ENCODE peak calls at places on chromosomes 1 and 21, in ten cellular contexts. M is WTC11; F is HCT116; N is hippocampal formation; E is NK-92 treated with Interleukin-12 subunit alpha and Interleukin-12 subunit beta, amount 100 ng/mL, for 24 hours; S is fibroblast of the conjunctiva; D is stimulated activated naive B cell treated with anti-CD40 and anti-IgM and Interleukin-4, amounts not matched to agents 10 μg/mL and 1 μg/mL and 100 μg/mL, for 72 hours; G is stimulated activated CD8-positive, alpha-beta memory T cell treated with anti-CD3 and anti-CD28 coated beads, Interleukin-15, amount 100 ng/mL, for 24 hours; I is stimulated activated CD4-positive, alpha-beta T cell treated with anti-CD3 and anti-CD28 coated beads, TNF-alpha, amount 100 ng/mL, for 1 hour; R is activated naive CD8-positive, alpha-beta T cell treated with anti-CD3 and anti-CD28 coated beads, Interleukin-2, amount 10 ng/mL, durations not matched to agents 7 days and 5 days. A is an unnamed sample.
A peak's percentile ranks its signal among the peaks of the same experiment; 100 is the strongest.

GRCh38 chr1:149936992-149937705 is 470 bp upstream of the MTMR11 start:
- DNase-seq in S (peak; percentile 48), F (peak; percentile 91), D (no peak), I (no peak), R (no peak), M (no peak), N (peak; percentile 14), G (no peak), E (no peak), A (peak; percentile 70)

GRCh38 chr1:246155923-246156322 is 351.2 kb downstream of the SMYD3 start:
- DNase-seq in I (no peak), G (no peak), E (no peak), M (no peak), F (no peak), D (no peak), N (no peak), S (peak; percentile 22), R (no peak), A (no peak)

GRCh38 chr1:12615916-12616708 is 1.9 kb downstream of the DHRS3 start:
- DNase-seq in D (no peak), M (peak; percentile 65), N (no peak), G (no peak), R (no peak), I (no peak), S (no peak), E (no peak), F (no peak), A (no peak)

GRCh38 chr1:241742084-241742483 is 90.0 kb downstream of the WDR64 start:
- DNase-seq in N (no peak), S (no peak), E (no peak), D (no peak), R (no peak), F (no peak), I (no peak), M (no peak), G (no peak), A (no peak)

GRCh38 chr1:202805886-202806511 is 2.2 kb downstream of the KDM5B start:
- DNase-seq in R (no peak), D (no peak), N (no peak), E (no peak), M (no peak), I (no peak), F (no peak), S (no peak), G (no peak), A (no peak)

GRCh38 chr21:17753736-17754135 is 65.4 kb downstream of the C21orf91 start:
- DNase-seq in N (no peak), I (no peak), F (no peak), S (no peak), M (no peak), E (no peak), G (no peak), D (no peak), R (no peak), A (no peak)

GRCh38 chr1:81254560-81254959 is 546.2 kb upstream of the ADGRL2 start:
- DNase-seq in D (no peak), I (no peak), M (peak; percentile 35), S (no peak), G (no peak), N (no peak), F (peak; percentile 12), R (no peak), E (no peak), A (no peak)

GRCh38 chr21:42164818-42165217 is 54.1 kb upstream of the ABCG1 start:
- DNase-seq in D (no peak), N (no peak), I (no peak), S (no peak), E (no peak), F (no peak), M (no peak), G (no peak), R (no peak), A (no peak)

GRCh38 chr21:27561116-27561515 is 594.2 kb upstream of the ADAMTS5 start:
- DNase-seq in F (no peak), D (no peak), G (no peak), N (no peak), S (peak; percentile 20), E (no peak), M (no peak), I (no peak), R (no peak), A (no peak)

GRCh38 chr1:186648606-186649005 is 31.6 kb downstream of the PTGS2 start:
- DNase-seq in S (peak; percentile 17), D (no peak), R (no peak), F (no peak), M (no peak), I (no peak), N (no peak), G (no peak), E (no peak), A (no peak)

GRCh38 chr1:109497449-109498160 is 3.7 kb downstream of the CYB561D1 start:
- DNase-seq in S (no peak), N (no peak), M (no peak), R (no peak), E (no peak), F (no peak), D (no peak), G (no peak), I (no peak), A (no peak)

GRCh38 chr1:180498594-180498993 is 3.8 kb downstream of the ACBD6 start:
- DNase-seq in G (no peak), I (no peak), N (no peak), R (no peak), M (no peak), E (no peak), D (no peak), F (no peak), S (no peak), A (no peak)

GRCh38 chr1:214076004-214076320 is 88.2 kb downstream of the PROX1 start:
- DNase-seq in S (no peak), N (no peak), E (no peak), M (no peak), I (no peak), G (no peak), F (no peak), R (no peak), D (no peak), A (no peak)

GRCh38 chr1:203769505-203770343 is 4.7 kb downstream of the LAX1 start:
- DNase-seq in G (no peak), E (no peak), F (no peak), S (peak; percentile 83), D (no peak), N (peak; percentile 20), R (no peak), I (no peak), M (no peak), A (peak; percentile 42)

GRCh38 chr1:36400825-36401601 is 3.3 kb upstream of the LSM10 start:
- DNase-seq in F (peak; percentile 95), G (no peak), S (peak; percentile 14), E (peak; percentile 93), I (peak; percentile 34), R (no peak), M (peak; percentile 94), N (peak; percentile 64), D (peak; percentile 44), A (peak; percentile 48)

GRCh38 chr1:177346960-177347359 is 176.2 kb downstream of the BRINP2 start:
- DNase-seq in R (no peak), G (no peak), F (no peak), N (no peak), D (no peak), I (no peak), S (no peak), E (no peak), M (no peak), A (no peak)

GRCh38 chr1:108346137-108346536 is 102.3 kb upstream of the NBPF4 start:
- DNase-seq in E (no peak), I (no peak), M (no peak), G (no peak), R (no peak), F (no peak), D (no peak), N (no peak), S (no peak), A (no peak)

GRCh38 chr1:232635778-232636356 is 5.9 kb upstream of the SIPA1L2 start:
- DNase-seq in G (no peak), R (no peak), D (no peak), F (no peak), E (no peak), M (no peak), S (no peak), I (no peak), N (no peak), A (no peak)

GRCh38 chr1:14511856-14512585 is 86.5 kb upstream of the KAZN start:
- DNase-seq in S (no peak), N (no peak), F (no peak), E (no peak), I (no peak), M (no peak), D (no peak), G (no peak), R (no peak), A (no peak)

GRCh38 chr1:164598719-164599118 is 39.7 kb downstream of the PBX1 start:
- DNase-seq in M (no peak), R (no peak), F (no peak), E (no peak), I (no peak), N (no peak), D (no peak), G (no peak), S (no peak), A (no peak)

GRCh38 chr1:20063861-20064292 is 6.1 kb upstream of the PLA2G5 start:
- DNase-seq in D (no peak), I (no peak), S (peak; percentile 8), F (no peak), E (no peak), G (no peak), M (no peak), N (no peak), R (no peak), A (no peak)